ENCODE peak calls at places on chromosome 17, in five cellular contexts. Y is GM23248, O is iPS DF 6.9, W is stomach, E is lower lobe of right lung. H is an unnamed sample. For H3K27me3, the result is how much of the 10 kb centered on the place peaks cover.

GRCh38 chr17:12429125-12429524 is 236.6 kb upstream of the MYOCD start:
- DNase-seq in W (no peak), Y (no peak), O (no peak), E (no peak), H (no peak)

GRCh38 chr17:40097087-40097486 is 3.3 kb downstream of the NR1D1 start:
- DNase-seq in W (no peak), E (no peak), Y (no peak), O (no peak), H (peak)

GRCh38 chr17:68433911-68434503 is 23.3 kb downstream of the WIPI1 start:
- DNase-seq in W (no peak), Y (no peak), O (no peak), E (no peak), H (peak)

GRCh38 chr17:59503489-59503888 is 61.9 kb upstream of the DHX40 start:
- DNase-seq in W (no peak), Y (no peak), E (no peak), O (no peak), H (no peak)

GRCh38 chr17:20206591-20206990 is 197.4 kb downstream of the SPECC1 start:
- DNase-seq in W (no peak), Y (peak), E (no peak), O (no peak), H (no peak)

GRCh38 chr17:76198702-76199101 is 41.6 kb downstream of the RNF157 start:
- DNase-seq in E (no peak), W (no peak), O (no peak), Y (no peak), H (no peak)

GRCh38 chr17:57327176-57327970 is 71.0 kb downstream of the MSI2 start:
- DNase-seq in O (no peak), W (no peak), E (no peak), Y (no peak), H (no peak)

GRCh38 chr17:77769215-77769614 is 189.3 kb upstream of the TNRC6C start:
- DNase-seq in E (peak), W (no peak), Y (peak), O (no peak), H (no peak)

GRCh38 chr17:12510535-12510934 is 155.2 kb upstream of the MYOCD start:
- DNase-seq in W (no peak), E (no peak), O (no peak), Y (peak), H (no peak)

GRCh38 chr17:56804454-56804853 is 29.3 kb downstream of the C17orf67 start:
- DNase-seq in O (no peak), E (no peak), Y (no peak), W (no peak), H (no peak)

GRCh38 chr17:32192379-32192778 is 50.1 kb downstream of the RHOT1 start:
- DNase-seq in E (no peak), W (no peak), O (no peak), Y (peak), H (no peak)

GRCh38 chr17:48470388-48471034 is 40.5 kb upstream of the SKAP1 start:
- DNase-seq in W (no peak), Y (peak), E (no peak), O (no peak), H (no peak)

GRCh38 chr17:2138318-2138717 is 83.4 kb downstream of the HIC1 start:
- DNase-seq in Y (peak), W (no peak), O (no peak), E (peak), H (peak)

GRCh38 chr17:15377608-15378007 is 36.2 kb upstream of the TEKT3 start:
- DNase-seq in E (no peak), O (no peak), Y (peak), W (no peak), H (no peak)

GRCh38 chr17:27980035-27980434 is 62.4 kb upstream of the NLK start:
- DNase-seq in Y (peak), W (no peak), E (no peak), O (no peak), H (peak)

GRCh38 chr17:37844158-37844976 is 79.8 kb upstream of the TBC1D3K start:
- DNase-seq in Y (peak), W (peak), O (no peak), E (peak), H (peak)

GRCh38 chr17:66426397-66427033 is 124.1 kb downstream of the PRKCA start:
- DNase-seq in Y (peak), W (no peak), O (no peak), E (no peak), H (no peak)

GRCh38 chr17:76032073-76032779 is 5.1 kb upstream of the EVPL start:
- DNase-seq in E (no peak), W (no peak), O (no peak), Y (no peak), H (no peak)

GRCh38 chr17:41416478-41416877 is 7.9 kb downstream of the KRT37 start:
- DNase-seq in Y (no peak), W (no peak), E (no peak), O (no peak), H (no peak)

GRCh38 chr17:58204796-58205195 is 12.3 kb downstream of the EPX start:
- DNase-seq in Y (no peak), O (no peak), E (no peak), W (no peak), H (no peak)

GRCh38 chr17:50206604-50207293 is 5.3 kb upstream of the COL1A1 start:
- DNase-seq in O (no peak), E (no peak), Y (peak), W (no peak), H (no peak)

GRCh38 chr17:72953621-72954020 is 138.9 kb downstream of the SLC39A11 start:
- DNase-seq in Y (no peak), W (no peak), E (no peak), O (no peak), H (no peak)

GRCh38 chr17:66964083-66964771 is at the start of gene CACNG4:
- DNase-seq in W (no peak), Y (no peak), E (no peak), O (no peak), H (no peak)

DNA sequence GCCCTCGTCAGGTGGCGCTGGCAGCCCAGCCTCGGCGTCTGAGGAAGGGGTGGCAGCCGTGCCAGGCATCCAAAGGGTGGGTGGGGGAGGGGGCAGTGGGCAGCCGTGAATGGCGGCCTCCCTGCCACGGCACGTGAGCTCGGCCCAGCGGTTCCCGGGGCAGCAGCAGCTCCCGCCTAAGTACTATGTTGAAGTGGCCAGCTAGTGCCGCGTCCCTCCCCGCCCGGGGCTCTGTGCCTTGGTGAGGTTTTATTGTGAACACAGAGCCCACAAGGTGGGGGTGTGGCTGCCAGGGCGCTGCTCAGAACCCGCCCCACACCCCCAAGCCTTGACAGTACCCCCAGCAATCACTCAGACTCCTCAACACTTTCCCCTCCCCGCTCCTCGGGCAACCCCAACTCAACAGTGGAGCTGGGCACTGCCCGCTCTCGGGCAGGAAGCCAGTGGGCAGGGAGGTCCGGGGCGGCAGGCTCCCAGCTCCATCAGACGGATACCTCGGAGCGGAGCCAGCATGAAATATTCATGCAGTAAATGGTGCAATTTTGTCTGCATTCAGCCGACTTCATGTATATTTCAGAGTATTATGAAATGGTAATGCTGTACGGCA is 80.4 kb downstream of the ENGASE start:
- DNase-seq in O (no peak), Y (no peak), E (no peak), W (no peak), H (no peak)
- H3K27me3 ChIP-seq in O (under half), Y (under half), E (under half), W (under half), H (under half)

GRCh38 chr17:31152271-31152670 is 57.5 kb downstream of the NF1 start:
- DNase-seq in Y (no peak), E (no peak), O (no peak), W (no peak), H (no peak)
- H3K27ac ChIP-seq in Y (no peak), E (no peak), O (no peak), W (no peak), H (no peak)

DNA sequence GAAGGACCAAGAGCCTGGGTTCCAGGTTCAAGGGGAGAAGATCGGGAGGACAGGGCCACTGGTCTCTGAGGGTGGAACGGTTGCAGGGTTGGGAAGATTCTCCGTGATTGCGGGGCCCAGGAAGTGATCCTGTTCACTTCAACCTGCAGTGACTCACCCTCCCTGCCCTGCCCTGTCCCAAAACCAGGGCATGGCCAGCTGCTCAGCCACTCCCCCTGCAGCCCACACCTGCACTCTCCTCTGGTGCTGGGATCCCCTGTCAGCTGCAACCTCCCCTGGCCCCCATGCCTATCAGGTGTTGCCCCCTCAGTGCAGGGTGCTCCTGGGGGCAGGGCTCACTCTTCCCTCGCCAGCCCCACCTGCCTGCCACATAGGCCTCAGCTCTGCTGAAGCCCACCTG is 1.1 kb downstream of the RUNDC3A start:
- DNase-seq in W (no peak), E (no peak), O (no peak), Y (no peak), H (no peak)
- H3K27me3 ChIP-seq in W (under half), E (under half), O (under half), Y (under half), H (under half)

GRCh38 chr17:7252176-7253043 is at the start of gene ELP5:
- DNase-seq in O (no peak), Y (peak), W (peak), E (peak), H (peak)

GRCh38 chr17:7249830-7250229 is 1.7 kb downstream of the CTDNEP1 start:
- DNase-seq in Y (no peak), E (no peak), O (no peak), W (no peak), H (no peak)

GRCh38 chr17:7251330-7252175 is at the start of gene CTDNEP1:
- DNase-seq in Y (peak), E (peak), W (peak), O (peak), H (peak)

GRCh38 chr17:7249219-7249618 is 2.3 kb downstream of the CTDNEP1 start:
- DNase-seq in W (no peak), Y (no peak), E (no peak), O (no peak), H (no peak)

DNA sequence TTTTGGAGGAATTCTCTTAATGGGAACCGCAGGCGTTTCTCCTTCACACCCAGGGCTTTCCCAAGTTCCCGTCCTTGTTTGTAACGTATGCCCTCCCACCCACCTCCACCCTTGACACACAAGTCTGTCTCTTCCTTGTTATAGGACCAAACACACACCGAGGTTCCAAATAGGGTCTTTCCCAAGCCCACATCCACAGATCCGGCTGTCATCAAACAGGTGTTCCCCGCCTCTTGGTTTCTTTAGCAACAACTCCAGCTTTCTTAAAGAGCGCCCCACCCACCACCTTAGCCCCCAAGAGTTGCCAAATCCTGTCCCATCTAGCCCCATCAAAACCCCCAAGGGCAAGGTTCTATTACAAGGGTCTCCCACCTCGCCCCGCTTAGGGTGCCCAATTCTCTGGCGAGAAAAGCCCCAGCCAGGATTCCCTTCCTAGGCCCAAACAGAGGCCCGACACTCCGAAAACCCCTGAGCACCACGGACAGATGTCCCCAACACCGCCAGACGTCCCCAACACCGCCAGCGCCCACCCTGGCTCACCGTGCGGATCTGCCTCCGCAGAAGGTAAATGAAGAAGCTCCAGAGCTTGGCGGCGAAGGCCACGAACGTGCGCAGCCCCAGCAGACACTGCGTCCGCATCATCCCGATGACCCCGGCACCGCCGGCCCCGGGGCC is 742 bp downstream of the CTDNEP1 start:
- DNase-seq in O (no peak), E (no peak), Y (peak), W (no peak), H (peak)
- H3K27ac ChIP-seq in O (no peak), E (peak), Y (peak), W (peak), H (peak)

DNA sequence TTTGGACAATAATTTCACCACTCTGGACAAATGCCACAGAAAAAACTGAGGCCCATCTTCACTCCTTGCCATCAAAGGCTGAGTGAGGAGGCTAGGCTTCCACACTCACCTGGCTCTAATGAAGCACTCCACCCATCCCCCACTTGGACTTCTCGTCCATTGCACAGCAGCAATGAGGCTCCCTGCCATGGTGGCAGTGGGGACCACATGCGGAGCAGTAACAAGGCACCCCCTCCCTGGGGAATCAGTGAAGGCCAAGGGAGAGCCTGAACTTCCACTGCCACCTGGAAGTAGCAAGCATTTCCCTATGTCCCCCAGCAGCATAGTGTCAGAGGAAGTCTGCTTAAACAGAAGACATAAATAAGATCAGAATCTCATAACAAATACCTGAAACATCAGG is 2.0 kb upstream of the GOSR1 start:
- DNase-seq in O (no peak), Y (no peak), E (no peak), W (no peak), H (no peak)
- H3K27me3 ChIP-seq in O (under half), Y (under half), E (under half), W (under half), H (under half)

GRCh38 chr17:10123093-10123492 is 75.3 kb downstream of the GAS7 start:
- DNase-seq in O (no peak), W (no peak), Y (no peak), E (no peak), H (no peak)
- H3K27ac ChIP-seq in O (no peak), W (no peak), Y (no peak), E (no peak), H (no peak)